ENCODE peak calls at places on chromosomes 3 and 15, in four cellular contexts. B is stimulated activated CD4-positive, alpha-beta T cell treated with anti-CD3 and anti-CD28 coated beads, Interleukin-1b, Interleukin-23, amount 100 ng/mL, for 48 hours; H is Kasumi-1; G is AG08395. O is an unnamed sample.

GRCh38 chr3:23242106-23242505 is 39.0 kb downstream of the UBE2E2 start:
- DNase-seq in B (no peak), H (no peak), G (no peak), O (no peak)

GRCh38 chr3:133843634-133844033 is 38.0 kb downstream of the SRPRB start:
- DNase-seq in H (no peak), G (peak; percentile 38), B (no peak), O (no peak)

GRCh38 chr15:39025331-39025730 is 460.7 kb upstream of the RASGRP1 start:
- DNase-seq in H (no peak), B (no peak), G (peak; percentile 30), O (no peak)

GRCh38 chr3:126399348-126399730 is 4.6 kb downstream of the CFAP100 start:
- DNase-seq in B (no peak), H (peak; percentile 87), G (no peak), O (peak; percentile 30)

GRCh38 chr3:76438971-76439370 is 600.9 kb upstream of the ROBO2 start:
- DNase-seq in B (no peak), H (no peak), G (peak; percentile 3), O (no peak)

GRCh38 chr15:71811752-71812735 is 1.7 kb downstream of the NR2E3 start:
- DNase-seq in H (no peak), B (no peak), G (no peak), O (no peak)

GRCh38 chr15:74347757-74348250 is 19.6 kb downstream of the CYP11A1 start:
- DNase-seq in H (no peak), B (no peak), G (no peak), O (no peak)

GRCh38 chr15:64571857-64572291 is 111.5 kb downstream of the ZNF609 start:
- DNase-seq in G (no peak), H (peak; percentile 59), B (no peak), O (peak; percentile 78)

GRCh38 chr3:3015472-3016089 is 94.6 kb downstream of the IL5RA start:
- DNase-seq in H (peak; percentile 44), B (no peak), G (no peak), O (peak; percentile 24)

GRCh38 chr3:131658115-131658514 is 155.3 kb upstream of the MRPL3 start:
- DNase-seq in H (no peak), B (no peak), G (no peak), O (no peak)

GRCh38 chr3:52357151-52358080 is 41.3 kb downstream of the DNAH1 start:
- DNase-seq in H (no peak), G (no peak), B (no peak), O (no peak)

GRCh38 chr3:13558651-13559050 is 9.7 kb downstream of the FBLN2 start:
- DNase-seq in G (no peak), H (no peak), B (no peak), O (no peak)

GRCh38 chr3:171175840-171176239 is 149.3 kb upstream of the SLC2A2 start:
- DNase-seq in H (no peak), G (peak; percentile 12), B (no peak), O (no peak)

GRCh38 chr15:75606711-75607684 is 18.5 kb downstream of the SNUPN start:
- DNase-seq in G (no peak), H (peak; percentile 40), B (no peak), O (no peak)

GRCh38 chr3:187064210-187065115 is 74.8 kb downstream of the RPL39L start:
- DNase-seq in B (no peak), H (no peak), G (peak; percentile 44), O (no peak)

GRCh38 chr3:173745952-173746682 is 348.6 kb downstream of the NLGN1 start:
- DNase-seq in G (no peak), B (no peak), H (no peak), O (no peak)

GRCh38 chr3:30625541-30626438 is 19.4 kb downstream of the TGFBR2 start:
- DNase-seq in H (no peak), G (peak; percentile 14), B (no peak), O (no peak)

GRCh38 chr15:81327526-81327925 is 3.6 kb upstream of the STARD5 start:
- DNase-seq in H (no peak), B (no peak), G (peak; percentile 78), O (no peak)

GRCh38 chr3:50251220-50251619 is 15.2 kb downstream of the GNAI2 start:
- DNase-seq in H (no peak), B (peak; percentile 73), G (peak; percentile 54), O (no peak)

GRCh38 chr15:27365441-27365840 is 394.5 kb downstream of the GABRG3 start:
- DNase-seq in H (no peak), G (no peak), B (no peak), O (no peak)

GRCh38 chr3:52529376-52530333 is 4.0 kb downstream of the NT5DC2 start:
- DNase-seq in G (no peak), H (no peak), B (peak; percentile 1), O (no peak)

GRCh38 chr3:53187430-53187829 is 26.4 kb downstream of the PRKCD start:
- DNase-seq in H (no peak), B (no peak), G (peak; percentile 53), O (no peak)

GRCh38 chr15:74748322-74748946 is at the start of gene CYP1A2:
- DNase-seq in H (no peak), B (no peak), G (no peak), O (no peak)

GRCh38 chr3:4474683-4475490 is 7.8 kb upstream of the SUMF1 start:
- DNase-seq in B (peak; percentile 70), G (peak; percentile 28), H (peak; percentile 88), O (no peak)

GRCh38 chr3:170044795-170045244 is 7.0 kb downstream of the GPR160 start:
- DNase-seq in G (no peak), H (peak; percentile 74), B (no peak), O (peak; percentile 97)

GRCh38 chr3:40096561-40097506 is 212.7 kb upstream of the EIF1B start:
- DNase-seq in B (no peak), G (peak; percentile 17), H (no peak), O (no peak)

GRCh38 chr3:149019581-149019980 is 28.2 kb downstream of the GYG1 start:
- DNase-seq in H (no peak), G (no peak), B (no peak), O (no peak)

GRCh38 chr15:56247266-56247665 is 3.6 kb upstream of the RFX7 start:
- DNase-seq in H (no peak), G (no peak), B (no peak), O (no peak)

GRCh38 chr3:184160456-184160855 is 5.3 kb downstream of the DVL3 start:
- DNase-seq in H (no peak), G (peak; percentile 11), B (no peak), O (no peak)

GRCh38 chr3:194383276-194383940 is 13.9 kb upstream of the LRRC15 start:
- DNase-seq in B (no peak), H (no peak), G (no peak), O (no peak)

GRCh38 chr3:189056612-189057352 is 115.0 kb upstream of the TPRG1 start:
- DNase-seq in B (no peak), H (no peak), G (no peak), O (no peak)

GRCh38 chr3:24499991-24500390 is 5.3 kb upstream of the THRB start:
- DNase-seq in G (no peak), B (no peak), H (no peak), O (no peak)

GRCh38 chr3:32841875-32842505 is 24.2 kb downstream of the TRIM71 start:
- DNase-seq in H (no peak), B (no peak), G (no peak), O (no peak)

GRCh38 chr3:125067225-125067624 is 11.4 kb upstream of the HEG1 start:
- DNase-seq in B (no peak), H (no peak), G (no peak), O (no peak)

GRCh38 chr15:101316529-101316928 is 21.5 kb upstream of the SNRPA1 start:
- DNase-seq in G (no peak), H (no peak), B (no peak), O (no peak)

GRCh38 chr15:56523521-56523920 is 58.6 kb upstream of the MNS1 start:
- DNase-seq in B (no peak), G (no peak), H (no peak), O (no peak)